ENCODE peak calls at places on chromosomes 7 and 10, in ten cellular contexts. A is mammary epithelial cell; O is GM23338; L is tibial nerve; P is Karpas-422; V is GM23248; T is endodermal cell; G is IMR-90; E is CD4-positive, CD25-positive, alpha-beta regulatory T cell; X is brain microvascular endothelial cell. D is an unnamed sample. For H3K36me3, the result is how much of the 10 kb centered on the place peaks cover.

GRCh38 chr10:59362991-59363390 is 642 bp upstream of the FAM13C start:
- DNase-seq in P (no peak), A (peak), E (no peak), G (peak), T (peak), L (peak), O (peak), X (peak), V (peak), D (peak)

GRCh38 chr10:44911081-44911540 is at the start of gene TMEM72:
- DNase-seq in E (no peak), L (no peak), P (no peak), X (no peak), G (no peak), A (no peak), T (peak), O (peak), V (no peak), D (no peak)

GRCh38 chr7:74027683-74028320 is at the start of gene ELN:
- DNase-seq in L (peak), V (peak), G (peak), E (no peak), P (no peak), O (peak), T (peak), X (no peak), A (no peak), D (no peak)

GRCh38 chr7:66720571-66720970 is 20.0 kb upstream of the RABGEF1 start:
- DNase-seq in E (no peak), A (no peak), P (peak), L (no peak), V (no peak), G (no peak), T (no peak), O (no peak), X (no peak), D (no peak)

GRCh38 chr10:77195101-77195500 is 442.5 kb downstream of the KCNMA1 start:
- DNase-seq in P (no peak), L (no peak), T (no peak), E (no peak), A (peak), V (peak), O (no peak), G (peak), X (peak), D (no peak)

GRCh38 chr7:46291601-46292150 is 370.6 kb upstream of the IGFBP3 start:
- DNase-seq in E (no peak), T (no peak), L (peak), A (peak), O (no peak), V (peak), P (no peak), X (peak), G (peak), D (no peak)

GRCh38 chr10:121788115-121788514 is 139.7 kb downstream of the ATE1 start:
- DNase-seq in T (no peak), P (no peak), V (no peak), A (peak), L (no peak), G (no peak), O (no peak), X (no peak), E (no peak), D (no peak)

GRCh38 chr10:104559935-104560334 is 81.2 kb upstream of the SORCS3 start:
- DNase-seq in E (no peak), X (no peak), G (no peak), V (peak), L (no peak), T (peak), O (no peak), P (no peak), A (no peak), D (no peak)

GRCh38 chr10:75238182-75239180 is 2.7 kb upstream of the COMTD1 start:
- DNase-seq in P (no peak), A (no peak), X (no peak), L (no peak), V (no peak), G (no peak), E (no peak), T (peak), O (peak), D (peak)

GRCh38 chr7:41584746-41585145 is 118.1 kb downstream of the INHBA start:
- DNase-seq in X (no peak), E (no peak), P (no peak), O (no peak), A (peak), T (no peak), L (no peak), V (peak), G (peak), D (no peak)

GRCh38 chr10:78626471-78626870 is 442.3 kb upstream of the ZMIZ1 start:
- DNase-seq in O (peak), V (no peak), P (no peak), A (no peak), T (peak), L (no peak), E (no peak), G (no peak), X (no peak), D (no peak)

GRCh38 chr7:45258533-45259226 is 101.1 kb downstream of the RAMP3 start:
- DNase-seq in X (no peak), G (no peak), E (no peak), T (no peak), O (no peak), P (peak), A (no peak), V (no peak), L (no peak), D (no peak)

GRCh38 chr7:55154096-55154495 is 135.3 kb downstream of the EGFR start:
- DNase-seq in O (no peak), G (no peak), T (no peak), V (no peak), P (no peak), X (no peak), L (no peak), A (no peak), E (no peak), D (no peak)

GRCh38 chr7:141071260-141071854 is 2.5 kb upstream of the TMEM178B start:
- DNase-seq in A (no peak), T (peak), O (peak), G (no peak), E (no peak), L (no peak), V (peak), P (peak), X (no peak), D (peak)

GRCh38 chr10:77902159-77902558 is 24.4 kb downstream of the DLG5 start:
- DNase-seq in V (no peak), G (no peak), L (no peak), A (no peak), P (no peak), E (no peak), X (no peak), O (no peak), T (no peak), D (no peak)

GRCh38 chr10:95260397-95260881 is 30.4 kb downstream of the PDLIM1 start:
- DNase-seq in A (peak), T (peak), V (peak), P (no peak), E (no peak), O (no peak), L (no peak), G (peak), X (peak), D (no peak)

GRCh38 chr7:74516214-74516613 is 62.5 kb downstream of the GTF2IRD1 start:
- DNase-seq in X (no peak), P (no peak), A (no peak), G (no peak), O (no peak), E (no peak), L (no peak), V (no peak), T (no peak), D (no peak)

GRCh38 chr7:156470399-156471320 is 169.9 kb upstream of the RNF32 start:
- DNase-seq in X (no peak), A (no peak), G (no peak), E (no peak), V (no peak), O (peak), L (no peak), P (no peak), T (peak), D (no peak)

GRCh38 chr10:110613341-110613995 is 30.7 kb upstream of the RBM20 start:
- DNase-seq in P (no peak), A (no peak), X (no peak), O (peak), T (no peak), V (no peak), E (no peak), L (no peak), G (no peak), D (no peak)

GRCh38 chr7:158957921-158958471 is 101.6 kb downstream of the DYNC2I1 start:
- DNase-seq in L (no peak), P (peak), V (no peak), E (peak), X (no peak), A (peak), G (no peak), O (peak), T (peak), D (no peak)

GRCh38 chr10:111057006-111057405 is 19.8 kb upstream of the ADRA2A start:
- DNase-seq in T (no peak), G (no peak), L (no peak), O (no peak), X (no peak), P (no peak), A (peak), E (no peak), V (no peak), D (no peak)

GRCh38 chr10:33638401-33638800 is 303.9 kb upstream of the NRP1 start:
- DNase-seq in V (no peak), L (no peak), T (no peak), E (no peak), P (no peak), G (no peak), A (no peak), O (no peak), X (no peak), D (no peak)

GRCh38 chr7:13742126-13742525 is 247.3 kb downstream of the ETV1 start:
- DNase-seq in A (peak), P (no peak), V (peak), X (peak), T (no peak), O (peak), G (peak), L (no peak), E (no peak), D (no peak)

GRCh38 chr10:105243381-105243780 is 602.3 kb downstream of the SORCS3 start:
- DNase-seq in L (no peak), A (peak), X (no peak), V (no peak), G (no peak), O (no peak), E (no peak), T (no peak), P (no peak), D (no peak)

GRCh38 chr7:108613147-108613948 is 43.7 kb downstream of the DNAJB9 start:
- DNase-seq in X (peak), O (peak), E (peak), G (peak), A (peak), V (peak), L (no peak), P (peak), T (no peak), D (no peak)

GRCh38 chr7:111180273-111180814 is 89.4 kb downstream of the LRRN3 start:
- DNase-seq in P (no peak), G (no peak), T (no peak), L (no peak), X (no peak), E (no peak), O (no peak), A (no peak), V (no peak), D (no peak)

GRCh38 chr7:359776-360361 is 69.9 kb downstream of the FOXL3 start:
- DNase-seq in P (no peak), O (no peak), A (no peak), L (no peak), V (no peak), X (no peak), G (no peak), E (no peak), T (no peak), D (no peak)

GRCh38 chr10:28544058-28544457 is 11.1 kb downstream of the WAC start:
- DNase-seq in A (no peak), V (no peak), L (no peak), X (no peak), P (no peak), E (no peak), T (no peak), O (no peak), G (no peak), D (no peak)
- H3K36me3 ChIP-seq in A (under half), V (half or more), L (half or more), X (under half), P (half or more), E (half or more), T (half or more), O (under half), G (under half), D (half or more)

DNA sequence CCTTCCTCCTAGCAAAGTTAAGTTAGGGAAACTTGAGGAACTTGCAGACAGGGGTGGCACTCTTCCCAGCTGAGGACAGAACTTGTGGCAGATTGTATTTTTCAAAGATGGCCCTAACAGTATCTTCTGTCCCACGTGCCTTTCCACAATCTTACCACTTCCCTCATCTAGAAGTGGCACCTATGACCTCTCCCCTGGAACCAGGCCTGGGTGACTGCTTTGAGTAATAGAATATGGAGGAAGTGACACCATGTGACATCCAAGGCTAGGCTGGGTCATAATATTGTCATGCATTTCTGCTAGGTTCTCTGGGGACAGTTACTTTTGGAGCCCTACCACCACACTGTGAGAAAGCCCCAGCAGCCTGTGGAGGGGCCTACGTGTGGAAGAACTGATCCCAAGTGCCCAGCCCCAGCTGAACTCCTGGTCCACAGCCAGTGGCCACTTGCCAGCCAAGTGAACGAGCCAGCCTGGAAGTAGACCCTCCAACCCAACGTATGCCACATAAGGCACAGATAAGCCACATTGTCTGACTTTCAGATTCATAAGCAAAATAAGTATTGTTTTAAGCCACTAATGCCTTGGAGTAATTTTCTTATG is 193.7 kb downstream of the PTPN20 start:
- DNase-seq in V (no peak), O (no peak), L (peak), X (no peak), E (no peak), A (no peak), T (peak), G (peak), P (no peak), D (no peak)
- H3K36me3 ChIP-seq in V (under half), O (under half), L (under half), X (under half), E (under half), A (under half), T (under half), G (under half), P (under half), D (under half)

GRCh38 chr7:137903382-137904169 is 56.8 kb upstream of the DGKI start:
- DNase-seq in V (peak), E (peak), T (peak), X (peak), L (peak), A (peak), O (peak), G (peak), P (peak), D (peak)
- H3K36me3 ChIP-seq in V (half or more), E (half or more), T (half or more), X (half or more), L (half or more), A (under half), O (under half), G (half or more), P (under half), D (under half)

GRCh38 chr10:87886635-87887034 is 23.2 kb downstream of the PTEN start:
- DNase-seq in G (no peak), X (no peak), T (no peak), A (no peak), O (no peak), P (no peak), L (no peak), V (no peak), E (no peak), D (no peak)
- H3K36me3 ChIP-seq in G (under half), X (under half), T (half or more), A (under half), O (under half), P (half or more), L (under half), V (under half), E (under half), D (under half)

DNA sequence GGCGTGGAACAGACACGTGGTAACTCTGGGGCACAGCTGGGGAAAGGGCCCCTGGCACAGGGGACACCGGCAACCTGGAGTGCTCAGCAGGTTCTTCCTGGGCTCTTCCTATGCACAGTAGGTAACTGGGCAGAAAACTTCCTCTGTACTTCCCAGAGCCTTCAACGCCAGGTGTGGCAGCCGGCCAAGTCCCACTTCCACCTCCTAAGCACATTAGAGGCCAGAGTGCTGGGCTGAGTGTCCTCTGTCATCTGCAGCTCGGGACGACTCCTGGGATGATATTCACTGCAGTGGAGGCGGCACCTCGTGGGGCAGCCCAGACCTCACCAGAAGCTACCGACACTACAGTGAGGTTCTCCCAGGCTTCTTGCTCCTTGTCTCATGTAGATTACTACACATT is 114.5 kb downstream of the LARP4B start:
- DNase-seq in E (no peak), L (no peak), A (no peak), X (no peak), P (no peak), G (no peak), V (no peak), T (no peak), O (no peak), D (no peak)
- H3K36me3 ChIP-seq in E (half or more), L (half or more), A (under half), X (half or more), P (half or more), G (half or more), V (half or more), T (half or more), O (half or more), D (half or more)

GRCh38 chr7:21902240-21902639 is 43.5 kb downstream of the CDCA7L start:
- DNase-seq in L (no peak), P (no peak), O (no peak), T (no peak), G (peak), X (peak), V (peak), E (no peak), A (peak), D (no peak)
- H3K36me3 ChIP-seq in L (half or more), P (half or more), O (half or more), T (under half), G (under half), X (under half), V (under half), E (under half), A (under half), D (under half)